ENCODE peak calls at places on chromosomes 13 and 19, in seven cellular contexts. F is tibial nerve, V is A549, X is upper lobe of left lung, L is suprapubic skin, J is HepG2, H is stomach. Y is an unnamed sample.

GRCh38 chr19:50535672-50536071 is 22.0 kb upstream of the ASPDH start:
- DNase-seq in F (no peak), V (no peak), X (no peak), L (no peak), J (no peak), H (no peak), Y (no peak)

GRCh38 chr19:45451181-45451849 is 16.5 kb upstream of the FOSB start:
- DNase-seq in F (no peak), V (no peak), X (no peak), L (no peak), J (no peak), H (peak), Y (no peak)

GRCh38 chr19:32857584-32857983 is 12.0 kb downstream of the SLC7A9 start:
- DNase-seq in F (no peak), V (no peak), X (peak), L (peak), J (no peak), H (no peak), Y (no peak)

GRCh38 chr13:97067342-97067895 is 73.1 kb upstream of the OXGR1 start:
- DNase-seq in F (no peak), V (no peak), X (no peak), L (no peak), J (no peak), H (no peak), Y (no peak)

GRCh38 chr13:59679239-59679638 is 484.5 kb downstream of the DIAPH3 start:
- DNase-seq in F (no peak), V (no peak), X (no peak), L (no peak), J (no peak), H (no peak), Y (no peak)

GRCh38 chr13:58048670-58049069 is 417.1 kb downstream of the PCDH17 start:
- DNase-seq in F (no peak), V (no peak), X (no peak), L (no peak), J (no peak), H (no peak), Y (no peak)

GRCh38 chr13:57638147-57638890 is 6.8 kb downstream of the PCDH17 start:
- DNase-seq in F (no peak), V (no peak), X (no peak), L (no peak), J (no peak), H (no peak), Y (no peak)

GRCh38 chr19:35879770-35880317 is 11.5 kb downstream of the APLP1 start:
- DNase-seq in F (peak), V (peak), X (peak), L (peak), J (peak), H (peak), Y (peak)

GRCh38 chr13:21058361-21058760 is 3.0 kb downstream of the LATS2 start:
- DNase-seq in F (no peak), V (no peak), X (no peak), L (no peak), J (no peak), H (no peak), Y (no peak)

GRCh38 chr19:1825909-1826556 is 14.0 kb upstream of the ATP8B3 start:
- DNase-seq in F (peak), V (peak), X (peak), L (peak), J (peak), H (peak), Y (peak)

GRCh38 chr13:101695870-101696516 is 243.5 kb downstream of the ITGBL1 start:
- DNase-seq in F (peak), V (no peak), X (no peak), L (no peak), J (no peak), H (no peak), Y (no peak)

GRCh38 chr19:12806242-12807131 is at the start of gene RNASEH2A:
- DNase-seq in F (peak), V (peak), X (peak), L (peak), J (peak), H (peak), Y (peak)

GRCh38 chr13:29402168-29402621 is 193.3 kb downstream of the SLC7A1 start:
- DNase-seq in F (no peak), V (no peak), X (no peak), L (no peak), J (no peak), H (no peak), Y (peak)
- TF ChIP-seq EP300 in F (no peak), V (no peak), X (no peak), L (no peak), J (no peak), H (no peak), Y (no peak)

GRCh38 chr19:488505-489417 is 7.5 kb upstream of the MADCAM1 start:
- DNase-seq in F (peak), V (peak), X (peak), L (peak), J (peak), H (peak), Y (peak)
- TF ChIP-seq EP300 in F (peak), V (no peak), X (no peak), L (no peak), J (no peak), H (no peak), Y (no peak)

GRCh38 chr13:75752848-75753247 is 116.7 kb downstream of the LMO7 start:
- DNase-seq in F (no peak), V (no peak), X (no peak), L (no peak), J (no peak), H (no peak), Y (no peak)
- TF ChIP-seq EP300 in F (no peak), V (no peak), X (no peak), L (no peak), J (no peak), H (no peak), Y (no peak)

GRCh38 chr19:49145485-49146407 is 9.4 kb downstream of the HRC start:
- DNase-seq in F (peak), V (peak), X (peak), L (no peak), J (peak), H (peak), Y (peak)
- TF ChIP-seq EP300 in F (no peak), V (no peak), X (no peak), L (no peak), J (no peak), H (no peak), Y (no peak)